ENCODE peak calls at places on chromosomes 5 and 9, in four cellular contexts. One of them, this sample, is unnamed.

GRCh38 chr5:150077996-150078801 is 8.2 kb downstream of the CSF1R start:
- DNase-seq in fibroblast of lung: no peak
- DNase-seq in heart left ventricle: no peak
- DNase-seq in GM23338: no peak
- DNase-seq in this sample: no peak

GRCh38 chr9:1918642-1919041 is 96.5 kb upstream of the SMARCA2 start:
- DNase-seq in heart left ventricle: no peak
- DNase-seq in GM23338: peak
- DNase-seq in fibroblast of lung: no peak
- DNase-seq in this sample: no peak

GRCh38 chr9:111038336-111039202 is at the start of gene LPAR1:
- DNase-seq in GM23338: peak
- DNase-seq in fibroblast of lung: peak
- DNase-seq in heart left ventricle: peak
- DNase-seq in this sample: no peak

GRCh38 chr9:120308495-120308894 is 271.5 kb downstream of the CDK5RAP2 start:
- DNase-seq in GM23338: peak
- DNase-seq in fibroblast of lung: no peak
- DNase-seq in heart left ventricle: no peak
- DNase-seq in this sample: no peak

GRCh38 chr5:147216552-147217154 is 18.2 kb upstream of the STK32A start:
- DNase-seq in heart left ventricle: no peak
- DNase-seq in fibroblast of lung: peak
- DNase-seq in GM23338: peak
- DNase-seq in this sample: no peak

GRCh38 chr5:53560028-53560427 is 411 bp upstream of the NDUFS4 start:
- DNase-seq in GM23338: no peak
- DNase-seq in fibroblast of lung: no peak
- DNase-seq in heart left ventricle: no peak
- DNase-seq in this sample: no peak

GRCh38 chr9:115006660-115007059 is 76.3 kb upstream of the TNFSF8 start:
- DNase-seq in GM23338: no peak
- DNase-seq in heart left ventricle: no peak
- DNase-seq in fibroblast of lung: peak
- DNase-seq in this sample: peak

GRCh38 chr5:103808464-103809106 is 246.0 kb upstream of the NUDT12 start:
- DNase-seq in fibroblast of lung: peak
- DNase-seq in heart left ventricle: no peak
- DNase-seq in GM23338: peak
- DNase-seq in this sample: peak

GRCh38 chr5:35003018-35003957 is 44.5 kb downstream of the AGXT2 start:
- DNase-seq in heart left ventricle: peak
- DNase-seq in fibroblast of lung: peak
- DNase-seq in GM23338: peak
- DNase-seq in this sample: no peak

GRCh38 chr9:124133752-124134151 is 122.2 kb downstream of the LHX2 start:
- DNase-seq in GM23338: peak
- DNase-seq in heart left ventricle: peak
- DNase-seq in fibroblast of lung: peak
- DNase-seq in this sample: no peak

GRCh38 chr5:32076699-32077695 is 97.1 kb downstream of the GOLPH3 start:
- DNase-seq in GM23338: peak
- DNase-seq in heart left ventricle: peak
- DNase-seq in fibroblast of lung: peak
- DNase-seq in this sample: peak

GRCh38 chr5:147578228-147579024 is 68.6 kb upstream of the DPYSL3 start:
- DNase-seq in fibroblast of lung: peak
- DNase-seq in GM23338: peak
- DNase-seq in heart left ventricle: no peak
- DNase-seq in this sample: peak

GRCh38 chr9:110748251-110748893 is 79.8 kb downstream of the MUSK start:
- DNase-seq in fibroblast of lung: no peak
- DNase-seq in GM23338: no peak
- DNase-seq in heart left ventricle: no peak
- DNase-seq in this sample: no peak

GRCh38 chr9:97811534-97812246 is 41.3 kb upstream of the FOXE1 start:
- DNase-seq in GM23338: no peak
- DNase-seq in heart left ventricle: no peak
- DNase-seq in fibroblast of lung: peak
- DNase-seq in this sample: peak

GRCh38 chr9:133823189-133824105 is 85.3 kb upstream of the SARDH start:
- DNase-seq in GM23338: no peak
- DNase-seq in heart left ventricle: no peak
- DNase-seq in fibroblast of lung: no peak
- DNase-seq in this sample: no peak

GRCh38 chr5:57117601-57118000 is 56.3 kb upstream of the GPBP1 start:
- DNase-seq in GM23338: no peak
- DNase-seq in heart left ventricle: no peak
- DNase-seq in fibroblast of lung: no peak
- DNase-seq in this sample: no peak

GRCh38 chr9:133031496-133031911 is 707 bp downstream of the GTF3C5 start:
- DNase-seq in heart left ventricle: no peak
- DNase-seq in GM23338: peak
- DNase-seq in fibroblast of lung: no peak
- DNase-seq in this sample: no peak

GRCh38 chr5:131252824-131253171 is 11.1 kb upstream of the CDC42SE2 start:
- DNase-seq in fibroblast of lung: no peak
- DNase-seq in heart left ventricle: peak
- DNase-seq in GM23338: no peak
- DNase-seq in this sample: no peak

GRCh38 chr9:136247947-136248637 is 2.5 kb upstream of the QSOX2 start:
- DNase-seq in GM23338: no peak
- DNase-seq in fibroblast of lung: no peak
- DNase-seq in heart left ventricle: no peak
- DNase-seq in this sample: no peak

GRCh38 chr5:84885479-84886258 is 501.0 kb upstream of the EDIL3 start:
- DNase-seq in fibroblast of lung: peak
- DNase-seq in heart left ventricle: peak
- DNase-seq in GM23338: no peak
- DNase-seq in this sample: no peak

GRCh38 chr9:2354216-2354615 is 267.4 kb upstream of the VLDLR start:
- DNase-seq in fibroblast of lung: no peak
- DNase-seq in GM23338: no peak
- DNase-seq in heart left ventricle: no peak
- DNase-seq in this sample: no peak

GRCh38 chr9:131310833-131311554 is 21.5 kb downstream of the PLPP7 start:
- DNase-seq in heart left ventricle: no peak
- DNase-seq in GM23338: peak
- DNase-seq in fibroblast of lung: no peak
- DNase-seq in this sample: no peak

GRCh38 chr5:53303105-53303504 is 177.3 kb upstream of the FST start:
- DNase-seq in GM23338: no peak
- DNase-seq in heart left ventricle: no peak
- DNase-seq in fibroblast of lung: peak
- DNase-seq in this sample: peak

GRCh38 chr5:79077680-79078365 is 8.3 kb downstream of the BHMT2 start:
- DNase-seq in GM23338: no peak
- DNase-seq in fibroblast of lung: no peak
- DNase-seq in heart left ventricle: no peak
- DNase-seq in this sample: no peak

GRCh38 chr5:18807256-18808193 is 1173.3 kb downstream of the TAF11L14 start:
- DNase-seq in heart left ventricle: no peak
- DNase-seq in fibroblast of lung: no peak
- DNase-seq in GM23338: no peak
- DNase-seq in this sample: no peak

GRCh38 chr5:97844797-97845196 is 661.8 kb upstream of the RIOK2 start:
- DNase-seq in heart left ventricle: no peak
- DNase-seq in GM23338: peak
- DNase-seq in fibroblast of lung: no peak
- DNase-seq in this sample: no peak

GRCh38 chr9:125889524-125890473 is 142.6 kb downstream of the PBX3 start:
- DNase-seq in GM23338: peak
- DNase-seq in fibroblast of lung: peak
- DNase-seq in heart left ventricle: peak
- DNase-seq in this sample: no peak

GRCh38 chr9:27125936-27126335 is 16.9 kb downstream of the TEK start:
- DNase-seq in heart left ventricle: no peak
- DNase-seq in GM23338: no peak
- DNase-seq in fibroblast of lung: peak
- DNase-seq in this sample: no peak

GRCh38 chr5:56480305-56481146 is 247.4 kb upstream of the ANKRD55 start:
- DNase-seq in heart left ventricle: peak
- DNase-seq in fibroblast of lung: peak
- DNase-seq in GM23338: peak
- DNase-seq in this sample: peak

GRCh38 chr5:135568923-135569360 is 9.8 kb downstream of the CXCL14 start:
- DNase-seq in fibroblast of lung: no peak
- DNase-seq in heart left ventricle: no peak
- DNase-seq in GM23338: no peak
- DNase-seq in this sample: no peak
- H3K4me3 ChIP-seq in fibroblast of lung: no peak
- H3K4me3 ChIP-seq in heart left ventricle: no peak
- H3K4me3 ChIP-seq in GM23338: no peak
- H3K4me3 ChIP-seq in this sample: no peak

DNA sequence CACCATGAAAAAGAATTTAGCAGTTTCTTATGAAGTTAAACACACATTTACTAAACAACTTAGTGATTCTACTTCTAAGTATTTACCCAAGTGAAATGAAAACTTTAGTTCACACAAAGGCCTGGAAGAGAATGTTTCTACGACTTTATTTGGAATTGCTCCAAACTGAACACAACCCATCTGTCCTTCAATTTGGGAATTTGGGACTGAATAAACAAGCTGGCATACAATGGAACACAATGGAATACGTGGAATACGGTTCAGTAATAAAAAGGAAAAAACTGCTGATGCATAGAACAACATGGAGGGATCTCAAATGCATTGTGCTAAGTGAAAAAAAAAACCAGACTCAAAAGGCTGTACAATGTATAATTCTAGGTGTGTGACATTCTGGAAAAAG is 44.6 kb upstream of the BASP1 start:
- DNase-seq in heart left ventricle: no peak
- DNase-seq in fibroblast of lung: no peak
- DNase-seq in GM23338: no peak
- DNase-seq in this sample: no peak
- H3K4me3 ChIP-seq in heart left ventricle: no peak
- H3K4me3 ChIP-seq in fibroblast of lung: no peak
- H3K4me3 ChIP-seq in GM23338: no peak
- H3K4me3 ChIP-seq in this sample: no peak

DNA sequence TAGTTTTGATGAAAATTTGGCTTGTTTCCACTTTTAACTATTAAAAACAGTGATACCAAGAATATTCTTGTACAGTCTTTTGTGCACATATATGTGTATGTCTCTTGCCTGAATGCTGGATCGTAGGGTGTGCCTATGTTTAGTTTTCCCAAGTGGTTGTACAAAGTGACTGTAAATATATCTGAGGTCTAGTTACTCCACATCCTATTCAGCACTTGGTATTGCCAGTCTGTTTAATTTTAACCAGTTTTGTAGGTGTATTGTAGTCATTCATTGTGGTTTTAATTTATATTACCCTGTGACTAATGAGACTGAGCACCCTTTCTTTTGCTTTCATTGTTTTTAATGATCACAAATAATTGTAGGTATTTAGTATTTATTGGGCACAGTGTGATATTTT is 17.8 kb downstream of the RCL1 start:
- DNase-seq in GM23338: no peak
- DNase-seq in heart left ventricle: no peak
- DNase-seq in fibroblast of lung: no peak
- DNase-seq in this sample: no peak
- H3K4me3 ChIP-seq in GM23338: no peak
- H3K4me3 ChIP-seq in heart left ventricle: no peak
- H3K4me3 ChIP-seq in fibroblast of lung: no peak
- H3K4me3 ChIP-seq in this sample: no peak

GRCh38 chr5:62431735-62432617 is 19.4 kb downstream of the IPO11 start:
- DNase-seq in GM23338: no peak
- DNase-seq in heart left ventricle: no peak
- DNase-seq in fibroblast of lung: peak
- DNase-seq in this sample: no peak
- H3K4me3 ChIP-seq in GM23338: no peak
- H3K4me3 ChIP-seq in heart left ventricle: peak
- H3K4me3 ChIP-seq in fibroblast of lung: no peak
- H3K4me3 ChIP-seq in this sample: no peak

GRCh38 chr9:37382982-37383357 is 39.5 kb upstream of the GRHPR start:
- DNase-seq in GM23338: no peak
- DNase-seq in heart left ventricle: no peak
- DNase-seq in fibroblast of lung: no peak
- DNase-seq in this sample: no peak
- H3K4me3 ChIP-seq in GM23338: no peak
- H3K4me3 ChIP-seq in heart left ventricle: no peak
- H3K4me3 ChIP-seq in fibroblast of lung: no peak
- H3K4me3 ChIP-seq in this sample: no peak

DNA sequence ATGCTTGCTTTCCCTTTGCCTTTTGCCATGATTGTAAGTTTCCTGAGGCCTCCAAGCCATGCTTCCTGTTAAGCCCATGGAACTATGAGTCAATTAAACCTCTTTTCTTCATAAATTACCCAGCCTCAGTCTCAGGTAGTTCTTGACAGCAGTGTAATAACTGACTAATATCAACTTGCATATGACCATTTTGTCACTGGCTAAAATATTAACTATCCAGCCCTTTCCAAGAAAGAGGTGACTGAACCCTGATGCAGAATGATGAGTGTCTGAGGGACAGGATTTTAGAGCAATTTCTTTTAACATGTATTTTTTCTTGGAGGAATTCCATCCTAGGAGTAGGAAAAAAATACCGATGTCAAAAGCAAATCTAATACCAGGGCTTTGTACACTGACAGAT is 266.1 kb downstream of the SEMA5A start:
- DNase-seq in GM23338: no peak
- DNase-seq in heart left ventricle: no peak
- DNase-seq in fibroblast of lung: no peak
- DNase-seq in this sample: no peak
- H3K4me3 ChIP-seq in GM23338: no peak
- H3K4me3 ChIP-seq in heart left ventricle: no peak
- H3K4me3 ChIP-seq in fibroblast of lung: no peak
- H3K4me3 ChIP-seq in this sample: no peak

GRCh38 chr5:73436535-73437125 is 11.9 kb downstream of the FOXD1 start:
- DNase-seq in GM23338: peak
- DNase-seq in fibroblast of lung: peak
- DNase-seq in heart left ventricle: no peak
- DNase-seq in this sample: no peak
- H3K4me3 ChIP-seq in GM23338: peak
- H3K4me3 ChIP-seq in fibroblast of lung: no peak
- H3K4me3 ChIP-seq in heart left ventricle: peak
- H3K4me3 ChIP-seq in this sample: peak

GRCh38 chr5:173233347-173234128 is 1.5 kb downstream of the NKX2-5 start:
- DNase-seq in heart left ventricle: no peak
- DNase-seq in fibroblast of lung: no peak
- DNase-seq in GM23338: peak
- DNase-seq in this sample: no peak
- H3K4me3 ChIP-seq in heart left ventricle: peak
- H3K4me3 ChIP-seq in fibroblast of lung: no peak
- H3K4me3 ChIP-seq in GM23338: peak
- H3K4me3 ChIP-seq in this sample: no peak